ENCODE peak calls at places on chromosomes 6 and 20, in six cellular contexts. R is RKO, T is GM20000, J is NCI-H524, F is midbrain, D is NCI-H1092. O is an unnamed sample.
A peak's percentile ranks its signal among the peaks of the same experiment; 100 is the strongest.

GRCh38 chr6:166007349-166008263 is 160.0 kb downstream of the TBXT start:
- DNase-seq in R (no peak), T (no peak), J (no peak), F (no peak), D (no peak), O (no peak)

GRCh38 chr6:35486005-35486925 is 10.6 kb downstream of the TEAD3 start:
- DNase-seq in R (no peak), T (no peak), J (no peak), F (no peak), D (no peak), O (no peak)

GRCh38 chr20:20341371-20341770 is 26.5 kb upstream of the INSM1 start:
- DNase-seq in R (no peak), T (no peak), J (no peak), F (no peak), D (no peak), O (no peak)

GRCh38 chr6:23031986-23032385 is 462.6 kb downstream of the HDGFL1 start:
- DNase-seq in R (no peak), T (no peak), J (no peak), F (no peak), D (no peak), O (no peak)

GRCh38 chr20:33051333-33051732 is 2.4 kb upstream of the BPIFB3 start:
- DNase-seq in R (no peak), T (no peak), J (no peak), F (no peak), D (no peak), O (no peak)

GRCh38 chr6:168979254-168979653 is 274.4 kb downstream of the THBS2 start:
- DNase-seq in R (no peak), T (no peak), J (no peak), F (no peak), D (no peak), O (no peak)

GRCh38 chr6:165717732-165718465 is 54.9 kb upstream of the PDE10A start:
- DNase-seq in R (no peak), T (no peak), J (no peak), F (no peak), D (no peak), O (no peak)

GRCh38 chr6:91480397-91480796 is 893.5 kb upstream of the MAP3K7 start:
- DNase-seq in R (no peak), T (no peak), J (no peak), F (no peak), D (no peak), O (no peak)

GRCh38 chr6:111791415-111791814 is 81.8 kb downstream of the FYN start:
- DNase-seq in R (no peak), T (no peak), J (no peak), F (no peak), D (no peak), O (no peak)

GRCh38 chr6:29491574-29491973 is 3.8 kb upstream of the MAS1L start:
- DNase-seq in R (no peak), T (no peak), J (no peak), F (no peak), D (no peak), O (no peak)

GRCh38 chr6:170522565-170523183 is 30.4 kb downstream of the PSMB1 start:
- DNase-seq in R (peak; percentile 15), T (no peak), J (peak; percentile 52), F (no peak), D (peak; percentile 46), O (no peak)

GRCh38 chr20:43800186-43800585 is 73.4 kb upstream of the GTSF1L start:
- DNase-seq in R (no peak), T (no peak), J (no peak), F (no peak), D (no peak), O (no peak)

GRCh38 chr6:168180548-168181011 is 101.6 kb upstream of the FRMD1 start:
- DNase-seq in R (no peak), T (no peak), J (no peak), F (no peak), D (no peak), O (no peak)

GRCh38 chr6:25637211-25637610 is 14.8 kb upstream of the SCGN start:
- DNase-seq in R (no peak), T (no peak), J (no peak), F (no peak), D (no peak), O (no peak)

GRCh38 chr6:147285087-147285855 is 81.1 kb downstream of the STXBP5 start:
- DNase-seq in R (peak; percentile 33), T (peak; percentile 15), J (no peak), F (peak; percentile 56), D (no peak), O (peak; percentile 3)

GRCh38 chr6:121849477-121849876 is 414.0 kb downstream of the GJA1 start:
- DNase-seq in R (peak; percentile 44), T (peak; percentile 59), J (peak; percentile 66), F (peak; percentile 52), D (no peak), O (peak; percentile 8)

GRCh38 chr20:22490287-22491187 is 93.8 kb downstream of the FOXA2 start:
- DNase-seq in R (no peak), T (no peak), J (no peak), F (no peak), D (peak; percentile 93), O (no peak)

GRCh38 chr6:112304680-112305079 is 42.5 kb upstream of the RFPL4B start:
- DNase-seq in R (no peak), T (no peak), J (no peak), F (no peak), D (no peak), O (no peak)

GRCh38 chr6:45419574-45420082 is 41.9 kb upstream of the SUPT3H start:
- DNase-seq in R (peak; percentile 56), T (peak; percentile 39), J (peak; percentile 73), F (peak; percentile 62), D (no peak), O (no peak)

GRCh38 chr6:90444125-90444745 is 142.6 kb downstream of the MAP3K7 start:
- DNase-seq in R (no peak), T (no peak), J (no peak), F (no peak), D (no peak), O (no peak)

GRCh38 chr6:84554706-84555105 is 209.7 kb downstream of the TBX18 start:
- DNase-seq in R (no peak), T (no peak), J (no peak), F (no peak), D (no peak), O (no peak)

GRCh38 chr6:155130161-155130853 is 133.5 kb upstream of the CLDN20 start:
- DNase-seq in R (no peak), T (no peak), J (no peak), F (no peak), D (no peak), O (no peak)

GRCh38 chr6:136582702-136583471 is 32.7 kb upstream of the MAP7 start:
- DNase-seq in R (peak; percentile 91), T (no peak), J (no peak), F (no peak), D (no peak), O (no peak)

GRCh38 chr20:19858972-19859371 is 100.9 kb downstream of the RIN2 start:
- DNase-seq in R (no peak), T (no peak), J (no peak), F (no peak), D (no peak), O (no peak)

GRCh38 chr6:133945158-133945557 is 7.9 kb upstream of the TBPL1 start:
- DNase-seq in R (peak; percentile 20), T (no peak), J (no peak), F (no peak), D (no peak), O (no peak)

GRCh38 chr6:168372871-168373270 is 53.3 kb upstream of the DACT2 start:
- DNase-seq in R (no peak), T (no peak), J (no peak), F (no peak), D (peak; percentile 88), O (no peak)

GRCh38 chr20:45355209-45355608 is 7.0 kb upstream of the SDC4 start:
- DNase-seq in R (peak; percentile 47), T (no peak), J (no peak), F (no peak), D (no peak), O (no peak)

GRCh38 chr6:142945071-142945445 is at the start of gene HIVEP2:
- DNase-seq in R (peak; percentile 87), T (peak; percentile 84), J (no peak), F (peak; percentile 75), D (no peak), O (peak; percentile 26)

GRCh38 chr20:10329387-10330005 is 104.5 kb downstream of the MKKS start:
- DNase-seq in R (no peak), T (no peak), J (peak; percentile 88), F (no peak), D (no peak), O (no peak)

GRCh38 chr20:35698298-35699126 is 640 bp downstream of the NFS1 start:
- DNase-seq in R (peak; percentile 46), T (no peak), J (no peak), F (no peak), D (peak; percentile 2), O (no peak)

GRCh38 chr20:22374678-22375590 is 209.4 kb downstream of the FOXA2 start:
- DNase-seq in R (no peak), T (no peak), J (no peak), F (no peak), D (peak; percentile 29), O (no peak)

GRCh38 chr6:52376763-52377162 is 14.8 kb downstream of the PAQR8 start:
- DNase-seq in R (no peak), T (no peak), J (no peak), F (peak; percentile 81), D (no peak), O (no peak)

GRCh38 chr20:25227317-25227831 is 20.5 kb upstream of the PYGB start:
- DNase-seq in R (peak; percentile 86), T (no peak), J (no peak), F (no peak), D (no peak), O (no peak)

GRCh38 chr20:37357481-37358365 is 11.8 kb downstream of the SRC start:
- DNase-seq in R (no peak), T (no peak), J (no peak), F (peak; percentile 11), D (no peak), O (no peak)

GRCh38 chr6:44386929-44387345 is 569 bp upstream of the CDC5L start:
- DNase-seq in R (peak; percentile 9), T (peak; percentile 24), J (no peak), F (no peak), D (no peak), O (no peak)

O was measured in GM12891.